ENCODE peak calls at places on chromosomes 4 and X, in seven cellular contexts. A is IMR-90, D is H9, P is neuronal stem cell, U is H1, X is mesenchymal stem cell, K is trophoblast cell. J is an unnamed sample.

GRCh38 chr4:14700083-14700482 is 302.2 kb upstream of the CPEB2 start:
- DNase-seq in U (no peak), X (no peak), D (no peak), K (no peak), A (no peak), P (no peak), J (no peak)

GRCh38 chr4:124948976-124949597 is 236.6 kb upstream of the ANKRD50 start:
- DNase-seq in K (no peak), X (no peak), A (peak; percentile 65), D (no peak), U (no peak), P (no peak), J (peak; percentile 52)

GRCh38 chrX:22351966-22352365 is 79.3 kb downstream of the CBLL2 start:
- DNase-seq in U (no peak), X (no peak), A (no peak), P (no peak), D (no peak), K (no peak), J (no peak)

GRCh38 chr4:7403001-7403400 is 31.7 kb downstream of the PSAPL1 start:
- DNase-seq in U (no peak), K (no peak), A (no peak), D (no peak), P (no peak), X (no peak), J (no peak)

GRCh38 chrX:103831803-103832544 is at the start of gene RAB9B:
- DNase-seq in P (peak; percentile 33), A (peak; percentile 33), K (no peak), X (peak; percentile 32), D (peak; percentile 88), U (no peak), J (peak; percentile 66)

GRCh38 chr4:146134761-146135160 is 40.8 kb upstream of the LSM6 start:
- DNase-seq in K (no peak), A (no peak), X (no peak), U (no peak), P (no peak), D (no peak), J (no peak)

GRCh38 chr4:151564321-151564720 is 155.3 kb downstream of the FHIP1A start:
- DNase-seq in D (no peak), K (no peak), A (no peak), X (no peak), U (no peak), P (no peak), J (no peak)

GRCh38 chr4:186845137-186845842 is 121.6 kb upstream of the FAT1 start:
- DNase-seq in K (peak; percentile 42), A (peak; percentile 97), X (peak; percentile 95), U (no peak), D (no peak), P (no peak), J (peak; percentile 18)

GRCh38 chrX:118755633-118756032 is 28.2 kb downstream of the IL13RA1 start:
- DNase-seq in A (no peak), P (no peak), K (no peak), X (no peak), D (no peak), U (no peak), J (no peak)

GRCh38 chrX:110082156-110082555 is 79.2 kb downstream of the TMEM164 start:
- DNase-seq in D (no peak), X (peak; percentile 81), P (no peak), K (no peak), A (peak; percentile 93), U (no peak), J (no peak)

GRCh38 chr4:156790866-156791265 is 180.7 kb downstream of the PDGFC start:
- DNase-seq in A (peak; percentile 73), K (no peak), D (no peak), U (no peak), P (peak; percentile 43), X (peak; percentile 79), J (peak; percentile 42)

GRCh38 chr4:123345132-123345923 is 51.3 kb upstream of the SPRY1 start:
- DNase-seq in X (no peak), U (no peak), P (no peak), A (no peak), K (no peak), D (no peak), J (no peak)

GRCh38 chr4:54017974-54018373 is 46.4 kb downstream of the CHIC2 start:
- DNase-seq in U (no peak), D (no peak), X (no peak), A (no peak), P (no peak), K (no peak), J (no peak)

GRCh38 chr4:1547131-1547862 is 136.8 kb downstream of the FAM53A start:
- DNase-seq in D (no peak), K (no peak), P (no peak), U (no peak), A (no peak), X (no peak), J (no peak)

GRCh38 chrX:144275403-144275802 is 391.5 kb downstream of the UBE2NL start:
- DNase-seq in A (no peak), X (no peak), P (no peak), U (no peak), K (no peak), D (no peak), J (no peak)

GRCh38 chr4:152805818-152806217 is 26.1 kb downstream of the ARFIP1 start:
- DNase-seq in D (no peak), X (no peak), A (no peak), K (peak; percentile 74), U (no peak), P (no peak), J (no peak)

GRCh38 chrX:78886550-78886949 is 58.6 kb upstream of the P2RY10 start:
- DNase-seq in X (no peak), D (no peak), K (no peak), P (peak; percentile 0), U (no peak), A (no peak), J (peak; percentile 7)

GRCh38 chr4:183099537-183100297 is 660 bp downstream of the WWC2 start:
- DNase-seq in K (peak; percentile 7), A (no peak), D (peak; percentile 73), U (no peak), X (peak; percentile 39), P (peak; percentile 46), J (peak; percentile 90)

GRCh38 chr4:72846280-72847111 is 223.0 kb downstream of the COX18 start:
- DNase-seq in X (peak; percentile 32), D (peak; percentile 85), K (no peak), A (no peak), P (peak; percentile 14), U (peak; percentile 50), J (peak; percentile 91)

GRCh38 chr4:153401501-153401900 is 57.0 kb downstream of the MND1 start:
- DNase-seq in U (no peak), D (no peak), P (no peak), A (no peak), K (no peak), X (no peak), J (no peak)

GRCh38 chr4:139493176-139493575 is 39.3 kb downstream of the RAB33B start:
- DNase-seq in U (no peak), X (no peak), A (no peak), P (no peak), K (no peak), D (no peak), J (no peak)

GRCh38 chr4:111748157-111748556 is 397.1 kb upstream of the FAM241A start:
- DNase-seq in P (no peak), D (peak; percentile 28), U (no peak), K (no peak), X (no peak), A (no peak), J (peak; percentile 38)

GRCh38 chr4:174521800-174522182 is 497 bp downstream of the HPGD start:
- DNase-seq in A (no peak), U (no peak), X (no peak), D (peak; percentile 35), K (peak; percentile 46), P (peak; percentile 24), J (peak; percentile 38)

GRCh38 chr4:112916868-112917267 is 132.6 kb upstream of the ANK2 start:
- DNase-seq in U (no peak), A (peak; percentile 18), D (no peak), P (no peak), K (no peak), X (peak; percentile 68), J (peak; percentile 85)

GRCh38 chr4:118941799-118942198 is 53.1 kb downstream of the SYNPO2 start:
- DNase-seq in D (no peak), P (no peak), K (no peak), X (peak; percentile 47), A (peak; percentile 49), U (no peak), J (no peak)

GRCh38 chrX:24210190-24210589 is 60.7 kb downstream of the ZFX start:
- DNase-seq in A (no peak), K (no peak), P (no peak), D (no peak), U (no peak), X (no peak), J (no peak)

GRCh38 chr4:69689530-69690111 is 36.6 kb upstream of the UGT2A1 start:
- DNase-seq in K (no peak), P (peak; percentile 15), D (no peak), A (peak; percentile 26), X (peak; percentile 34), U (no peak), J (peak; percentile 12)

GRCh38 chrX:147077472-147077871 is 262.9 kb upstream of the CXorf51A start:
- DNase-seq in X (no peak), D (no peak), K (no peak), A (no peak), P (no peak), U (no peak), J (no peak)
- H3K4ac ChIP-seq in X (no peak overlapping the region), D (no peak overlapping the region), K (no peak overlapping the region), A (no peak overlapping the region), P (no peak overlapping the region), U (no peak overlapping the region), J (no peak overlapping the region)

DNA sequence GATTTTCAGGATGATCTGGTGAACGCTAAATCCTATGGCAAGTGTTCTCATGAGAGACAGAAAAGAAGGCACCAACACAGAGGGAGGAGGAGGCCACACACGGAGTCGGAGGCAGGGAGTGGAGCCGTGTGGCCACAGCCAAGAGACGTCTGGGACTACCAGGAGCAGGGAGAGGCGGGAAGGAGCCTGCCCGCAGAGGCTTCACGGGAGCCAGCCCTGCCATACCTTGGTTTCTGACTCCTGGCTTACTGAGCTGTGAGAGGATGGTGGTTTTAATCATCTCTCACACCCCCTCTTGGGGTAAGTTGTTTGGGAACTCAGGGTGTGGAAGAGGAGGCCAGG is 33.5 kb upstream of the GPR78 start:
- DNase-seq in K (peak; percentile 68), X (no peak), D (no peak), U (no peak), A (no peak), P (no peak), J (no peak)
- H3K4ac ChIP-seq in K (no peak overlapping the region), X (no peak overlapping the region), D (no peak overlapping the region), U (peak overlapping the region; percentile 17), A (no peak overlapping the region), P (no peak overlapping the region), J (peak overlapping the region; percentile 27)

DNA sequence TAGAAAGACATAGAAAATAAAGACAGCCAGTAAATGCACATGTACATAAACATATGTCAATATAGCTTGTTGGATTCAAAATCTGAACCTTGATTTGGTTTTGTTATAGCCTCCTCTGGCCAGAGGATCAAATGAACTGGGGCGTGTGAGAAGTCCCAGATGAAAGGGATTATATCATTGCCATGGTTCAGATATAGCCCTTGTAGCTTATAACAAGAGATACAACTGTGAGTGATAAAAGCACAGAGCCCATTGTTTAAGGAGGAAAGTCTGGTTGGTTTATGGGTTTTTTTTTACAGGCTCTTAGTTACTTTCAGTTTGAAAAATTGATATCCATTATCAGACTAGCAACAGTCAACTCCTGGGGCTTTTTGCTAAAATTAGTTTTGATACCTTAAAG is 101.7 kb upstream of the GLRA2 start:
- DNase-seq in P (no peak), U (no peak), X (no peak), D (no peak), K (no peak), A (no peak), J (peak; percentile 0)
- H3K4ac ChIP-seq in P (no peak overlapping the region), U (no peak overlapping the region), X (no peak overlapping the region), D (no peak overlapping the region), K (no peak overlapping the region), A (no peak overlapping the region), J (no peak overlapping the region)

GRCh38 chr4:95524722-95525121 is 24.1 kb downstream of the UNC5C start:
- DNase-seq in P (no peak), U (no peak), A (no peak), D (no peak), K (no peak), X (no peak), J (no peak)
- H3K4ac ChIP-seq in P (no peak overlapping the region), U (no peak overlapping the region), A (no peak overlapping the region), D (no peak overlapping the region), K (no peak overlapping the region), X (no peak overlapping the region), J (no peak overlapping the region)

J was measured in mesendoderm.